ENCODE peak calls at places on chromosome 14, in six cellular contexts. L is mesendoderm, P is neuronal stem cell, U is H1, H is H9, Q is IMR-90. D is an unnamed sample.

GRCh38 chr14:32013083-32013482 is 64.0 kb upstream of the ARHGAP5 start:
- DNase-seq in P (no peak), L (peak; percentile 73), H (peak; percentile 53), Q (no peak), U (no peak), D (no peak)

GRCh38 chr14:56199095-56199975 is 81.1 kb downstream of the PELI2 start:
- DNase-seq in P (no peak), Q (peak; percentile 99), L (peak; percentile 55), H (no peak), U (no peak), D (peak; percentile 100)

GRCh38 chr14:92352158-92352985 is 29.4 kb downstream of the SLC24A4 start:
- DNase-seq in U (peak; percentile 71), L (peak; percentile 61), Q (no peak), P (peak; percentile 47), H (peak; percentile 43), D (no peak)

GRCh38 chr14:71693373-71693772 is 238.9 kb upstream of the RGS6 start:
- DNase-seq in U (no peak), P (no peak), L (no peak), Q (peak; percentile 88), H (no peak), D (peak; percentile 76)

GRCh38 chr14:90705052-90705392 is 111.2 kb downstream of the TTC7B start:
- DNase-seq in L (no peak), H (no peak), U (no peak), Q (no peak), P (no peak), D (no peak)

GRCh38 chr14:100783630-100784321 is 42.1 kb upstream of the MEG3 start:
- DNase-seq in U (no peak), H (no peak), P (peak; percentile 75), Q (no peak), L (no peak), D (no peak)

GRCh38 chr14:102215522-102216250 is 76.0 kb downstream of the WDR20 start:
- DNase-seq in P (no peak), L (peak; percentile 27), H (no peak), Q (peak; percentile 31), U (no peak), D (no peak)

GRCh38 chr14:43041976-43042375 is 1435.3 kb downstream of the LRFN5 start:
- DNase-seq in Q (no peak), U (no peak), P (no peak), H (no peak), L (no peak), D (no peak)

GRCh38 chr14:47557894-47558293 is 117.5 kb downstream of the MDGA2 start:
- DNase-seq in H (no peak), Q (no peak), L (no peak), U (no peak), P (no peak), D (no peak)

GRCh38 chr14:100239200-100239839 is 376 bp downstream of the YY1 start:
- DNase-seq in L (no peak), H (no peak), Q (no peak), U (no peak), P (no peak), D (no peak)

GRCh38 chr14:54976316-54976715 is 50.6 kb downstream of the WDHD1 start:
- DNase-seq in L (no peak), U (no peak), P (no peak), H (no peak), Q (peak; percentile 82), D (peak; percentile 48)

GRCh38 chr14:75275598-75275997 is 3.0 kb upstream of the FOS start:
- DNase-seq in Q (no peak), L (no peak), U (no peak), P (no peak), H (no peak), D (no peak)

GRCh38 chr14:100065942-100066574 is 836 bp downstream of the EVL start:
- DNase-seq in L (no peak), Q (no peak), P (no peak), H (no peak), U (no peak), D (no peak)

GRCh38 chr14:73612339-73613045 is at the start of gene ACOT6:
- DNase-seq in U (peak; percentile 89), P (peak; percentile 64), H (peak; percentile 90), Q (peak; percentile 64), L (peak; percentile 86), D (peak; percentile 72)

GRCh38 chr14:55600784-55601561 is 21.0 kb downstream of the KTN1 start:
- DNase-seq in U (no peak), H (no peak), L (no peak), P (no peak), Q (peak; percentile 66), D (peak; percentile 75)

GRCh38 chr14:101181717-101182313 is 278.3 kb upstream of the RTL1 start:
- DNase-seq in P (no peak), H (no peak), L (no peak), Q (no peak), U (no peak), D (no peak)

GRCh38 chr14:90521121-90521929 is 124.5 kb downstream of the CALM1 start:
- DNase-seq in H (peak; percentile 24), U (no peak), P (no peak), Q (no peak), L (no peak), D (peak; percentile 5)

GRCh38 chr14:61812347-61813100 is 50.3 kb downstream of the SNAPC1 start:
- DNase-seq in Q (no peak), P (peak; percentile 32), U (peak; percentile 67), L (peak; percentile 37), H (peak; percentile 52), D (peak; percentile 11)

GRCh38 chr14:78974691-78975090 is 804.5 kb downstream of the NRXN3 start:
- DNase-seq in U (no peak), L (no peak), H (no peak), P (no peak), Q (peak; percentile 82), D (peak; percentile 28)

GRCh38 chr14:76917158-76917596 is 91.0 kb downstream of the LRRC74A start:
- DNase-seq in Q (peak; percentile 84), P (peak; percentile 51), U (peak; percentile 83), H (peak; percentile 87), L (peak; percentile 95), D (peak; percentile 93)

GRCh38 chr14:93744176-93744575 is 44.1 kb downstream of the PRIMA1 start:
- DNase-seq in H (no peak), Q (no peak), P (no peak), L (no peak), U (no peak), D (no peak)

GRCh38 chr14:86057018-86057667 is 527.2 kb downstream of the FLRT2 start:
- DNase-seq in U (no peak), Q (peak; percentile 39), P (no peak), L (peak; percentile 44), H (no peak), D (peak; percentile 31)

GRCh38 chr14:74929242-74929641 is 6.2 kb upstream of the RPS6KL1 start:
- DNase-seq in Q (no peak), L (no peak), P (no peak), U (no peak), H (no peak), D (no peak)

GRCh38 chr14:104016873-104017650 is 68.4 kb upstream of the ASPG start:
- DNase-seq in H (no peak), U (no peak), Q (no peak), L (no peak), P (no peak), D (no peak)

GRCh38 chr14:53190938-53191337 is 37.8 kb upstream of the DDHD1 start:
- DNase-seq in U (no peak), L (no peak), H (no peak), Q (peak; percentile 12), P (no peak), D (no peak)

GRCh38 chr14:104386281-104386841 is 193.2 kb upstream of the C14orf180 start:
- DNase-seq in Q (no peak), P (no peak), L (no peak), U (no peak), H (peak; percentile 30), D (no peak)

GRCh38 chr14:57831981-57832380 is 33.9 kb downstream of the SLC35F4 start:
- DNase-seq in Q (no peak), P (peak; percentile 12), U (no peak), L (peak; percentile 84), H (peak; percentile 78), D (no peak)

GRCh38 chr14:57834961-57835360 is 30.9 kb downstream of the SLC35F4 start:
- DNase-seq in H (no peak), U (no peak), P (no peak), L (no peak), Q (no peak), D (no peak)

GRCh38 chr14:57834001-57834598 is 31.8 kb downstream of the SLC35F4 start:
- DNase-seq in H (no peak), U (no peak), P (no peak), Q (no peak), L (no peak), D (no peak)

GRCh38 chr14:57835751-57836150 is 30.1 kb downstream of the SLC35F4 start:
- DNase-seq in Q (no peak), U (no peak), P (no peak), H (no peak), L (peak; percentile 8), D (no peak)

GRCh38 chr14:57833304-57833703 is 32.6 kb downstream of the SLC35F4 start:
- DNase-seq in P (no peak), U (no peak), L (peak; percentile 79), Q (peak; percentile 88), H (no peak), D (no peak)
- H2BK15ac ChIP-seq in P (no peak overlapping the region), U (no peak overlapping the region), L (no peak overlapping the region), Q (no peak overlapping the region), H (no peak overlapping the region), D (no peak overlapping the region)

GRCh38 chr14:98223106-98223505 is 1048.9 kb downstream of the BCL11B start:
- DNase-seq in L (no peak), H (no peak), P (no peak), U (no peak), Q (no peak), D (no peak)

GRCh38 chr14:98218213-98218612 is 1053.8 kb downstream of the BCL11B start:
- DNase-seq in P (no peak), Q (no peak), H (no peak), L (peak; percentile 18), U (no peak), D (no peak)

GRCh38 chr14:98219638-98220037 is 1052.4 kb downstream of the BCL11B start:
- DNase-seq in U (no peak), H (no peak), P (no peak), L (no peak), Q (no peak), D (no peak)

GRCh38 chr14:98217530-98217929 is 1054.5 kb downstream of the BCL11B start:
- DNase-seq in H (no peak), L (no peak), Q (no peak), U (no peak), P (no peak), D (no peak)
- H2BK15ac ChIP-seq in H (no peak overlapping the region), L (no peak overlapping the region), Q (no peak overlapping the region), U (no peak overlapping the region), P (no peak overlapping the region), D (no peak overlapping the region)

DNA sequence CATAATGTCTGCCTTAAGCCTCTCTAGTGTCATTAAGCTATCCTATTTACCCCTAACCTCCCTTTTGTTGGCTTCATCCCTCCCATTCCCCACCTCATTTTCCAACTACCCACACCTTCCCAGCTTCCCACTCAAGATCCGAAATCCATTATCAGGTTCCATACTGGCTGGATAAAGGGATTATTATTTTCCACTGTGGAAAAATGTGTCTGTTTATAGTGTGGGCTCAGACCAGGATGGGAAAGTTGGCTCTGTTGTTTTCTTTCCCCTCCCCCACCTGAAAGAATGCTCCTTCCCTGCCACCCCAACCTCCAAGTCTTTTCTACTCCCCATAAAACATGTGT is 49.8 kb downstream of the SUSD6 start:
- DNase-seq in P (no peak), L (no peak), Q (no peak), U (no peak), H (no peak), D (no peak)
- H2BK15ac ChIP-seq in P (no peak overlapping the region), L (no peak overlapping the region), Q (no peak overlapping the region), U (no peak overlapping the region), H (no peak overlapping the region), D (peak overlapping the region; percentile 12)

GRCh38 chr14:22980672-22981089 is 1.7 kb downstream of the AJUBA start:
- DNase-seq in P (peak; percentile 74), Q (peak; percentile 32), L (peak; percentile 67), H (peak; percentile 60), U (peak; percentile 80), D (no peak)
- H2BK15ac ChIP-seq in P (peak overlapping the region; percentile 34), Q (peak overlapping the region; percentile 83), L (no peak overlapping the region), H (no peak overlapping the region), U (no peak overlapping the region), D (peak overlapping the region; percentile 96)

D was measured in mesenchymal stem cell.